ENCODE peak calls at places on chromosome 2, in seven cellular contexts. One of them, this sample, is unnamed.

GRCh38 chr2:121087117-121087516 is 197.9 kb downstream of the TFCP2L1 start:
- DNase-seq in thyroid gland: no peak
- DNase-seq in MM.1S: no peak
- DNase-seq in vagina: no peak
- DNase-seq in T-helper 9 cell: no peak
- DNase-seq in EH: no peak
- DNase-seq in M059J: no peak
- DNase-seq in this sample: no peak

GRCh38 chr2:223528036-223528435 is 74.1 kb downstream of the SCG2 start:
- DNase-seq in vagina: no peak
- DNase-seq in EH: peak
- DNase-seq in T-helper 9 cell: no peak
- DNase-seq in MM.1S: no peak
- DNase-seq in M059J: peak
- DNase-seq in thyroid gland: no peak
- DNase-seq in this sample: no peak

GRCh38 chr2:135980450-135981080 is 4.9 kb downstream of the DARS1 start:
- DNase-seq in T-helper 9 cell: no peak
- DNase-seq in thyroid gland: no peak
- DNase-seq in MM.1S: no peak
- DNase-seq in vagina: no peak
- DNase-seq in EH: no peak
- DNase-seq in M059J: no peak
- DNase-seq in this sample: no peak

GRCh38 chr2:17627434-17627833 is 86.9 kb downstream of the VSNL1 start:
- DNase-seq in thyroid gland: no peak
- DNase-seq in MM.1S: peak
- DNase-seq in T-helper 9 cell: no peak
- DNase-seq in vagina: no peak
- DNase-seq in M059J: peak
- DNase-seq in EH: no peak
- DNase-seq in this sample: no peak

GRCh38 chr2:233119806-233120205 is 59.7 kb downstream of the INPP5D start:
- DNase-seq in vagina: no peak
- DNase-seq in MM.1S: no peak
- DNase-seq in thyroid gland: no peak
- DNase-seq in T-helper 9 cell: no peak
- DNase-seq in M059J: no peak
- DNase-seq in EH: no peak
- DNase-seq in this sample: no peak

GRCh38 chr2:179861027-179861776 is at the start of gene ZNF385B:
- DNase-seq in MM.1S: peak
- DNase-seq in M059J: peak
- DNase-seq in thyroid gland: peak
- DNase-seq in EH: peak
- DNase-seq in T-helper 9 cell: no peak
- DNase-seq in vagina: no peak
- DNase-seq in this sample: no peak

GRCh38 chr2:215970425-215970824 is 42.9 kb downstream of the MREG start:
- DNase-seq in EH: peak
- DNase-seq in MM.1S: no peak
- DNase-seq in T-helper 9 cell: no peak
- DNase-seq in M059J: peak
- DNase-seq in thyroid gland: no peak
- DNase-seq in vagina: no peak
- DNase-seq in this sample: no peak

GRCh38 chr2:157596992-157597681 is 31.5 kb downstream of the ACVR1C start:
- DNase-seq in M059J: no peak
- DNase-seq in T-helper 9 cell: peak
- DNase-seq in EH: peak
- DNase-seq in thyroid gland: peak
- DNase-seq in MM.1S: no peak
- DNase-seq in vagina: no peak
- DNase-seq in this sample: peak

GRCh38 chr2:134120160-134120717 is 133.6 kb upstream of the MGAT5 start:
- DNase-seq in vagina: no peak
- DNase-seq in M059J: no peak
- DNase-seq in EH: no peak
- DNase-seq in MM.1S: no peak
- DNase-seq in thyroid gland: peak
- DNase-seq in T-helper 9 cell: peak
- DNase-seq in this sample: no peak

GRCh38 chr2:67854103-67854502 is 208.7 kb downstream of the C1D start:
- DNase-seq in MM.1S: no peak
- DNase-seq in vagina: no peak
- DNase-seq in thyroid gland: no peak
- DNase-seq in T-helper 9 cell: no peak
- DNase-seq in EH: peak
- DNase-seq in M059J: peak
- DNase-seq in this sample: peak

GRCh38 chr2:5373200-5373599 is 319.0 kb upstream of the SOX11 start:
- DNase-seq in vagina: no peak
- DNase-seq in T-helper 9 cell: no peak
- DNase-seq in MM.1S: no peak
- DNase-seq in M059J: no peak
- DNase-seq in thyroid gland: no peak
- DNase-seq in EH: no peak
- DNase-seq in this sample: no peak

GRCh38 chr2:37786854-37787253 is 115.4 kb upstream of the CDC42EP3 start:
- DNase-seq in vagina: no peak
- DNase-seq in M059J: no peak
- DNase-seq in T-helper 9 cell: no peak
- DNase-seq in MM.1S: no peak
- DNase-seq in thyroid gland: peak
- DNase-seq in EH: no peak
- DNase-seq in this sample: peak

GRCh38 chr2:71685073-71685848 is 231.9 kb downstream of the DYSF start:
- DNase-seq in thyroid gland: peak
- DNase-seq in vagina: no peak
- DNase-seq in EH: no peak
- DNase-seq in T-helper 9 cell: no peak
- DNase-seq in MM.1S: no peak
- DNase-seq in M059J: no peak
- DNase-seq in this sample: no peak

GRCh38 chr2:63424329-63425078 is 163.8 kb downstream of the WDPCP start:
- DNase-seq in M059J: peak
- DNase-seq in EH: peak
- DNase-seq in vagina: no peak
- DNase-seq in T-helper 9 cell: no peak
- DNase-seq in MM.1S: peak
- DNase-seq in thyroid gland: no peak
- DNase-seq in this sample: peak

GRCh38 chr2:223523541-223523940 is 78.6 kb downstream of the SCG2 start:
- DNase-seq in T-helper 9 cell: no peak
- DNase-seq in vagina: no peak
- DNase-seq in M059J: peak
- DNase-seq in thyroid gland: no peak
- DNase-seq in MM.1S: no peak
- DNase-seq in EH: no peak
- DNase-seq in this sample: peak

GRCh38 chr2:105301646-105302045 is 27.9 kb downstream of the TGFBRAP1 start:
- DNase-seq in EH: no peak
- DNase-seq in M059J: no peak
- DNase-seq in thyroid gland: no peak
- DNase-seq in T-helper 9 cell: no peak
- DNase-seq in MM.1S: no peak
- DNase-seq in vagina: no peak
- DNase-seq in this sample: no peak

GRCh38 chr2:169946546-169946945 is 119.3 kb downstream of the UBR3 start:
- DNase-seq in vagina: no peak
- DNase-seq in thyroid gland: no peak
- DNase-seq in M059J: no peak
- DNase-seq in MM.1S: no peak
- DNase-seq in EH: no peak
- DNase-seq in T-helper 9 cell: no peak
- DNase-seq in this sample: no peak

GRCh38 chr2:11530864-11531451 is 2.9 kb upstream of the GREB1 start:
- DNase-seq in M059J: no peak
- DNase-seq in vagina: no peak
- DNase-seq in EH: no peak
- DNase-seq in MM.1S: no peak
- DNase-seq in thyroid gland: no peak
- DNase-seq in T-helper 9 cell: no peak
- DNase-seq in this sample: no peak

GRCh38 chr2:172084484-172084733 is 898 bp upstream of the DLX1 start:
- DNase-seq in EH: no peak
- DNase-seq in vagina: peak
- DNase-seq in thyroid gland: no peak
- DNase-seq in M059J: no peak
- DNase-seq in T-helper 9 cell: no peak
- DNase-seq in MM.1S: no peak
- DNase-seq in this sample: no peak

GRCh38 chr2:15757820-15758586 is 166.3 kb downstream of the DDX1 start:
- DNase-seq in EH: no peak
- DNase-seq in M059J: no peak
- DNase-seq in thyroid gland: no peak
- DNase-seq in MM.1S: no peak
- DNase-seq in T-helper 9 cell: no peak
- DNase-seq in vagina: no peak
- DNase-seq in this sample: no peak

GRCh38 chr2:184206045-184206444 is 392.3 kb upstream of the ZNF804A start:
- DNase-seq in EH: no peak
- DNase-seq in M059J: no peak
- DNase-seq in T-helper 9 cell: no peak
- DNase-seq in MM.1S: no peak
- DNase-seq in vagina: no peak
- DNase-seq in thyroid gland: no peak
- DNase-seq in this sample: no peak